ENCODE peak calls at places on chromosomes 1 and 21, in seven cellular contexts. R, X, T, S, D, O and J are unnamed samples.
A peak's percentile ranks its signal among the peaks of the same experiment; 100 is the strongest.

GRCh38 chr1:109923131-109923945 is 12.7 kb downstream of the CSF1 start:
- DNase-seq in R (no peak), X (peak; percentile 33), T (no peak), S (no peak), D (no peak), O (no peak), J (no peak)

GRCh38 chr1:33517596-33518250 is 45.3 kb downstream of the ZSCAN20 start:
- DNase-seq in R (no peak), X (no peak), T (peak; percentile 12), S (peak; percentile 55), D (peak; percentile 14), O (no peak), J (no peak)

GRCh38 chr1:207844374-207844773 is 66.6 kb downstream of the CD34 start:
- DNase-seq in R (no peak), X (no peak), T (no peak), S (peak; percentile 57), D (peak; percentile 47), O (no peak), J (no peak)

GRCh38 chr1:24228312-24228711 is 41.2 kb upstream of the IFNLR1 start:
- DNase-seq in R (no peak), X (no peak), T (no peak), S (no peak), D (no peak), O (no peak), J (no peak)

GRCh38 chr1:197519741-197520334 is 251.8 kb downstream of the CRB1 start:
- DNase-seq in R (no peak), X (no peak), T (no peak), S (peak; percentile 30), D (peak; percentile 37), O (peak; percentile 3), J (no peak)

GRCh38 chr1:25727819-25728286 is 72.1 kb upstream of the SELENON start:
- DNase-seq in R (no peak), X (peak; percentile 61), T (no peak), S (peak; percentile 27), D (peak; percentile 70), O (no peak), J (peak; percentile 92)

GRCh38 chr1:150841626-150842025 is 33.6 kb upstream of the CTSK start:
- DNase-seq in R (no peak), X (no peak), T (no peak), S (no peak), D (no peak), O (no peak), J (no peak)

GRCh38 chr1:204114606-204115005 is 37.2 kb downstream of the ETNK2 start:
- DNase-seq in R (no peak), X (no peak), T (no peak), S (no peak), D (no peak), O (no peak), J (no peak)

GRCh38 chr1:54486864-54487263 is 61.2 kb upstream of the ACOT11 start:
- DNase-seq in R (no peak), X (peak; percentile 35), T (no peak), S (no peak), D (no peak), O (no peak), J (no peak)

GRCh38 chr1:201286445-201286844 is 3.1 kb downstream of the PKP1 start:
- DNase-seq in R (no peak), X (no peak), T (no peak), S (no peak), D (no peak), O (no peak), J (no peak)

GRCh38 chr1:42541104-42541503 is 78.0 kb downstream of the CCDC30 start:
- DNase-seq in R (no peak), X (no peak), T (no peak), S (no peak), D (no peak), O (no peak), J (no peak)

GRCh38 chr1:13828454-13829151 is 128.6 kb downstream of the PRDM2 start:
- DNase-seq in R (no peak), X (peak; percentile 87), T (peak; percentile 68), S (no peak), D (no peak), O (no peak), J (no peak)

GRCh38 chr1:37034301-37035013 is at the start of gene GRIK3:
- DNase-seq in R (no peak), X (no peak), T (peak; percentile 62), S (no peak), D (no peak), O (no peak), J (no peak)

GRCh38 chr1:77889671-77890070 is 1.2 kb downstream of the NEXN start:
- DNase-seq in R (peak; percentile 30), X (no peak), T (no peak), S (peak; percentile 83), D (peak; percentile 78), O (peak; percentile 70), J (no peak)

GRCh38 chr21:39055167-39055767 is 128.0 kb downstream of the PSMG1 start:
- DNase-seq in R (no peak), X (no peak), T (no peak), S (no peak), D (no peak), O (no peak), J (no peak)

GRCh38 chr1:118100686-118101300 is 84.2 kb downstream of the SPAG17 start:
- DNase-seq in R (no peak), X (no peak), T (no peak), S (no peak), D (no peak), O (peak; percentile 24), J (no peak)

GRCh38 chr1:75725256-75725655 is 747 bp downstream of the ACADM start:
- DNase-seq in R (no peak), X (no peak), T (no peak), S (peak; percentile 34), D (peak; percentile 37), O (no peak), J (no peak)

GRCh38 chr1:26831546-26832248 is 5.2 kb downstream of the ZDHHC18 start:
- DNase-seq in R (no peak), X (no peak), T (no peak), S (peak; percentile 15), D (no peak), O (no peak), J (no peak)

GRCh38 chr1:211944733-211945500 is 90.4 kb downstream of the INTS7 start:
- DNase-seq in R (no peak), X (peak; percentile 74), T (peak; percentile 18), S (peak; percentile 10), D (peak; percentile 49), O (peak; percentile 93), J (no peak)

GRCh38 chr1:221478050-221478949 is 263.6 kb downstream of the DUSP10 start:
- DNase-seq in R (peak; percentile 66), X (peak; percentile 33), T (peak; percentile 33), S (peak; percentile 87), D (peak; percentile 88), O (peak; percentile 79), J (no peak)

GRCh38 chr1:106978477-106979322 is 77.8 kb upstream of the PRMT6 start:
- DNase-seq in R (peak; percentile 18), X (no peak), T (no peak), S (peak; percentile 96), D (peak; percentile 90), O (peak; percentile 41), J (no peak)

GRCh38 chr1:206829282-206829681 is 36.1 kb upstream of the IL20 start:
- DNase-seq in R (no peak), X (no peak), T (no peak), S (no peak), D (no peak), O (no peak), J (peak; percentile 80)

GRCh38 chr1:206829875-206830274 is 35.5 kb upstream of the IL20 start:
- DNase-seq in R (no peak), X (no peak), T (no peak), S (no peak), D (no peak), O (peak; percentile 14), J (peak; percentile 55)

GRCh38 chr1:206828061-206828460 is 37.4 kb upstream of the IL20 start:
- DNase-seq in R (no peak), X (no peak), T (no peak), S (no peak), D (no peak), O (no peak), J (peak; percentile 19)

GRCh38 chr1:206826409-206826808 is 39.0 kb upstream of the IL20 start:
- DNase-seq in R (no peak), X (no peak), T (no peak), S (peak; percentile 71), D (peak; percentile 28), O (peak; percentile 81), J (no peak)

DNA sequence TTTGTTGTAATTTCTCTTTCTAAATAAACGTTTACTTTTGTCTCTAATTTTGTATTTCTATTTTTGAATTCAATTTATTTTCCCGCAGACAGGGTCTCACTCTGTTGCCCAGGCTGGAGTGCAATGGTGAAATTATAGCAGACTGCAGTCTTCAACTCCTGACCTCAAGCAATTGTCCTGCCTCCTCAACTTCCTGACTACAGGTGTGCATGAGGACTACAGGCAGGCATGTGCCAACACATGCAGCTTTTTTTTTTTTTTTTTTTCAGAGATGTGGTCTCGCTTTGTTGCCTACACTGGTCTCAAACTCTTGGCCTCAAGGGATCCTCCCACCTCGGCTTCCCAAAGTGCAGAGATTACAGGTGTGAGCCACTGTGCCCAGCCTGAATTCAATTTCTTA is 36.7 kb upstream of the IL20 start:
- DNase-seq in R (no peak), X (no peak), T (no peak), S (no peak), D (no peak), O (no peak), J (peak; percentile 34)
- TF ChIP-seq CTCF in R (no peak), X (no peak), T (no peak), S (no peak), D (peak; percentile 31), O (no peak), J (no peak)

GRCh38 chr1:232467073-232467760 is 162.7 kb downstream of the SIPA1L2 start:
- DNase-seq in R (no peak), X (no peak), T (no peak), S (no peak), D (no peak), O (no peak), J (no peak)
- TF ChIP-seq CTCF in R (no peak), X (no peak), T (no peak), S (no peak), D (no peak), O (no peak), J (no peak)

GRCh38 chr1:91700332-91700731 is 185.6 kb downstream of the TGFBR3 start:
- DNase-seq in R (no peak), X (no peak), T (no peak), S (peak; percentile 41), D (peak; percentile 79), O (no peak), J (no peak)
- TF ChIP-seq CTCF in R (peak; percentile 30), X (no peak), T (no peak), S (peak; percentile 18), D (peak; percentile 49), O (no peak), J (no peak)

GRCh38 chr1:5481889-5482288 is 510.3 kb downstream of the NPHP4 start:
- DNase-seq in R (no peak), X (no peak), T (peak; percentile 28), S (no peak), D (no peak), O (no peak), J (no peak)
- TF ChIP-seq CTCF in R (no peak), X (no peak), T (peak; percentile 40), S (no peak), D (no peak), O (no peak), J (no peak)